ENCODE peak calls at places on chromosomes 3 and 15, in six cellular contexts. One of them, this sample, is unnamed.

GRCh38 chr15:27683126-27683525 is 416.0 kb downstream of the OCA2 start:
- DNase-seq in thyroid gland: no peak
- DNase-seq in AG09309: no peak
- DNase-seq in IMR-90: no peak
- DNase-seq in AG10803: no peak
- DNase-seq in B cell: no peak
- DNase-seq in this sample: no peak

GRCh38 chr3:144343777-144344176 is 372.2 kb downstream of the DIPK2A start:
- DNase-seq in thyroid gland: no peak
- DNase-seq in AG09309: no peak
- DNase-seq in IMR-90: no peak
- DNase-seq in AG10803: no peak
- DNase-seq in B cell: no peak
- DNase-seq in this sample: no peak

GRCh38 chr15:65033659-65034269 is 4.3 kb upstream of the MTFMT start:
- DNase-seq in thyroid gland: no peak
- DNase-seq in AG09309: no peak
- DNase-seq in IMR-90: peak; percentile 66
- DNase-seq in AG10803: peak; percentile 52
- DNase-seq in B cell: no peak
- DNase-seq in this sample: peak; percentile 49

GRCh38 chr3:81558106-81558505 is 203.3 kb downstream of the GBE1 start:
- DNase-seq in thyroid gland: no peak
- DNase-seq in AG09309: no peak
- DNase-seq in IMR-90: no peak
- DNase-seq in AG10803: no peak
- DNase-seq in B cell: no peak
- DNase-seq in this sample: no peak

GRCh38 chr15:99951471-99951870 is 218.2 kb upstream of the LYSMD4 start:
- DNase-seq in thyroid gland: no peak
- DNase-seq in AG09309: no peak
- DNase-seq in IMR-90: no peak
- DNase-seq in AG10803: no peak
- DNase-seq in B cell: no peak
- DNase-seq in this sample: no peak

GRCh38 chr3:183579967-183580720 is 24.6 kb upstream of the KLHL6 start:
- DNase-seq in thyroid gland: no peak
- DNase-seq in AG09309: peak; percentile 7
- DNase-seq in IMR-90: no peak
- DNase-seq in AG10803: peak; percentile 61
- DNase-seq in B cell: no peak
- DNase-seq in this sample: no peak

GRCh38 chr15:69729167-69729748 is 276.6 kb downstream of the RPLP1 start:
- DNase-seq in thyroid gland: peak; percentile 35
- DNase-seq in AG09309: no peak
- DNase-seq in IMR-90: peak; percentile 8
- DNase-seq in AG10803: peak; percentile 19
- DNase-seq in B cell: peak; percentile 61
- DNase-seq in this sample: peak; percentile 39

GRCh38 chr3:25040739-25041138 is 387.3 kb upstream of the RARB start:
- DNase-seq in thyroid gland: no peak
- DNase-seq in AG09309: peak; percentile 21
- DNase-seq in IMR-90: no peak
- DNase-seq in AG10803: peak; percentile 16
- DNase-seq in B cell: no peak
- DNase-seq in this sample: no peak

GRCh38 chr3:125381743-125382142 is 6.6 kb upstream of the ZNF148 start:
- DNase-seq in thyroid gland: no peak
- DNase-seq in AG09309: no peak
- DNase-seq in IMR-90: peak; percentile 81
- DNase-seq in AG10803: peak; percentile 76
- DNase-seq in B cell: no peak
- DNase-seq in this sample: no peak

GRCh38 chr3:125381314-125381713 is 6.2 kb upstream of the ZNF148 start:
- DNase-seq in thyroid gland: no peak
- DNase-seq in AG09309: no peak
- DNase-seq in IMR-90: peak; percentile 14
- DNase-seq in AG10803: peak; percentile 88
- DNase-seq in B cell: no peak
- DNase-seq in this sample: no peak

GRCh38 chr3:125383744-125384143 is 8.6 kb upstream of the ZNF148 start:
- DNase-seq in thyroid gland: no peak
- DNase-seq in AG09309: no peak
- DNase-seq in IMR-90: no peak
- DNase-seq in AG10803: no peak
- DNase-seq in B cell: no peak
- DNase-seq in this sample: no peak

GRCh38 chr3:125379483-125379882 is 4.4 kb upstream of the ZNF148 start:
- DNase-seq in thyroid gland: no peak
- DNase-seq in AG09309: no peak
- DNase-seq in IMR-90: no peak
- DNase-seq in AG10803: no peak
- DNase-seq in B cell: no peak
- DNase-seq in this sample: no peak

DNA sequence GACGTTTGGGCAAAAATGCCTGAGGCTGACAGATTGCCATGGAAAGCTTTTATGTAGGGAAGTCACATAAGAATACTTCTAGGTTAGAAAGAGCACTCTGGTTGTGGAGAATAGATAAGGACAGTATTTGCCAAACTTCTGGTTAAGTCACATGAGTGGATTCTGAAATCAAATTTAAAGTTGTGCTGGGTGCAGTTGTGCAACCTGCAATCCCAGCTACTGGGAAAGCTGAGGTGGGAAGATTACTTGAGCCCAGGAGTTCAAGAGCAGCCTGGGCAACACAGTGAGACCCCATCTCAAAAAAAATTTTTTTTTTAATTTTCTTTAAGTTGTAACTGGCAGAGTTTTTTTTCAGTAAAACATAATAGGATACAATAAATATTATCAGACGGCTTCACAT is 7.2 kb upstream of the ZNF148 start:
- DNase-seq in thyroid gland: no peak
- DNase-seq in AG09309: no peak
- DNase-seq in IMR-90: no peak
- DNase-seq in AG10803: no peak
- DNase-seq in B cell: no peak
- DNase-seq in this sample: no peak
- TF ChIP-seq CTCF in thyroid gland: no peak
- TF ChIP-seq CTCF in AG09309: no peak
- TF ChIP-seq CTCF in IMR-90: no peak
- TF ChIP-seq CTCF in AG10803: no peak
- TF ChIP-seq CTCF in B cell: no peak
- TF ChIP-seq CTCF in this sample: no peak

GRCh38 chr15:77589839-77590238 is 42.9 kb downstream of the LINGO1 start:
- DNase-seq in thyroid gland: peak; percentile 15
- DNase-seq in AG09309: no peak
- DNase-seq in IMR-90: no peak
- DNase-seq in AG10803: no peak
- DNase-seq in B cell: no peak
- DNase-seq in this sample: no peak
- TF ChIP-seq CTCF in thyroid gland: no peak
- TF ChIP-seq CTCF in AG09309: no peak
- TF ChIP-seq CTCF in IMR-90: no peak
- TF ChIP-seq CTCF in AG10803: no peak
- TF ChIP-seq CTCF in B cell: no peak
- TF ChIP-seq CTCF in this sample: no peak

GRCh38 chr3:190017575-190018288 is 103.0 kb downstream of the P3H2 start:
- DNase-seq in thyroid gland: peak; percentile 20
- DNase-seq in AG09309: peak; percentile 46
- DNase-seq in IMR-90: peak; percentile 84
- DNase-seq in AG10803: peak; percentile 81
- DNase-seq in B cell: no peak
- DNase-seq in this sample: peak; percentile 78
- TF ChIP-seq CTCF in thyroid gland: no peak
- TF ChIP-seq CTCF in AG09309: peak; percentile 51
- TF ChIP-seq CTCF in IMR-90: peak; percentile 67
- TF ChIP-seq CTCF in AG10803: peak; percentile 57
- TF ChIP-seq CTCF in B cell: no peak
- TF ChIP-seq CTCF in this sample: peak; percentile 74

GRCh38 chr3:139715736-139716135 is 38.0 kb upstream of the NMNAT3 start:
- DNase-seq in thyroid gland: no peak
- DNase-seq in AG09309: no peak
- DNase-seq in IMR-90: no peak
- DNase-seq in AG10803: no peak
- DNase-seq in B cell: no peak
- DNase-seq in this sample: peak; percentile 44

GRCh38 chr3:139716908-139717485 is 39.2 kb upstream of the NMNAT3 start:
- DNase-seq in thyroid gland: no peak
- DNase-seq in AG09309: no peak
- DNase-seq in IMR-90: no peak
- DNase-seq in AG10803: no peak
- DNase-seq in B cell: no peak
- DNase-seq in this sample: no peak

GRCh38 chr3:139721370-139721769 is 43.6 kb upstream of the NMNAT3 start:
- DNase-seq in thyroid gland: no peak
- DNase-seq in AG09309: no peak
- DNase-seq in IMR-90: no peak
- DNase-seq in AG10803: no peak
- DNase-seq in B cell: no peak
- DNase-seq in this sample: no peak

DNA sequence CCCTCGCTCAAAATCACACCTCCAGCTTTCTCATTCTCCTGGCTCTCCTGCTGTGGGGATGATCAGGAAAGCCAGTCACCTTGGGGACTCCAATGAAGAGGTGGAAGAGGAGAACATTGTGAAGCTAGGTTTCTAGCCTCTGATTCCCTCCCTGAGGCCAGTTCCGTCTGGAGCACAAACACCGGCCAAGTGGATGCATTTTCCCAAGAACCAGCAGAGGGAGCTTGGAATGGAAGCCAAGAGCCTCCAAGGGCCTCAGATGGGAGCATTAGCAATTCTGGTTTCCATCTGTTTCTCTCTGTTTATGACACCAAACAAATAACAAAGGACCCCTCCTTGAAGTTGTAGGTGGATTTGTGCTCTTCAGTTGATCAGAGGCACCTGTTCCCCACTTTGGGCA is 40.6 kb upstream of the NMNAT3 start:
- DNase-seq in thyroid gland: peak; percentile 10
- DNase-seq in AG09309: peak; percentile 8
- DNase-seq in IMR-90: peak; percentile 3
- DNase-seq in AG10803: peak; percentile 35
- DNase-seq in B cell: no peak
- DNase-seq in this sample: peak; percentile 55
- TF ChIP-seq CTCF in thyroid gland: no peak
- TF ChIP-seq CTCF in AG09309: peak; percentile 68
- TF ChIP-seq CTCF in IMR-90: peak; percentile 19
- TF ChIP-seq CTCF in AG10803: peak; percentile 65
- TF ChIP-seq CTCF in B cell: no peak
- TF ChIP-seq CTCF in this sample: no peak

GRCh38 chr3:86563358-86563970 is 427.5 kb downstream of the VGLL3 start:
- DNase-seq in thyroid gland: no peak
- DNase-seq in AG09309: peak; percentile 5
- DNase-seq in IMR-90: peak; percentile 47
- DNase-seq in AG10803: peak; percentile 46
- DNase-seq in B cell: no peak
- DNase-seq in this sample: peak; percentile 49
- TF ChIP-seq CTCF in thyroid gland: no peak
- TF ChIP-seq CTCF in AG09309: peak; percentile 53
- TF ChIP-seq CTCF in IMR-90: peak; percentile 66
- TF ChIP-seq CTCF in AG10803: peak; percentile 75
- TF ChIP-seq CTCF in B cell: peak; percentile 66
- TF ChIP-seq CTCF in this sample: peak; percentile 46

GRCh38 chr3:127475364-127475763 is 115.2 kb downstream of the TPRA1 start:
- DNase-seq in thyroid gland: no peak
- DNase-seq in AG09309: no peak
- DNase-seq in IMR-90: no peak
- DNase-seq in AG10803: no peak
- DNase-seq in B cell: no peak
- DNase-seq in this sample: no peak

GRCh38 chr3:127475975-127476374 is 114.6 kb downstream of the TPRA1 start:
- DNase-seq in thyroid gland: no peak
- DNase-seq in AG09309: no peak
- DNase-seq in IMR-90: no peak
- DNase-seq in AG10803: no peak
- DNase-seq in B cell: no peak
- DNase-seq in this sample: no peak

GRCh38 chr3:127472506-127472905 is 118.0 kb downstream of the TPRA1 start:
- DNase-seq in thyroid gland: no peak
- DNase-seq in AG09309: no peak
- DNase-seq in IMR-90: no peak
- DNase-seq in AG10803: no peak
- DNase-seq in B cell: no peak
- DNase-seq in this sample: no peak

GRCh38 chr3:127476936-127477335 is 113.6 kb downstream of the TPRA1 start:
- DNase-seq in thyroid gland: no peak
- DNase-seq in AG09309: no peak
- DNase-seq in IMR-90: no peak
- DNase-seq in AG10803: no peak
- DNase-seq in B cell: no peak
- DNase-seq in this sample: no peak

DNA sequence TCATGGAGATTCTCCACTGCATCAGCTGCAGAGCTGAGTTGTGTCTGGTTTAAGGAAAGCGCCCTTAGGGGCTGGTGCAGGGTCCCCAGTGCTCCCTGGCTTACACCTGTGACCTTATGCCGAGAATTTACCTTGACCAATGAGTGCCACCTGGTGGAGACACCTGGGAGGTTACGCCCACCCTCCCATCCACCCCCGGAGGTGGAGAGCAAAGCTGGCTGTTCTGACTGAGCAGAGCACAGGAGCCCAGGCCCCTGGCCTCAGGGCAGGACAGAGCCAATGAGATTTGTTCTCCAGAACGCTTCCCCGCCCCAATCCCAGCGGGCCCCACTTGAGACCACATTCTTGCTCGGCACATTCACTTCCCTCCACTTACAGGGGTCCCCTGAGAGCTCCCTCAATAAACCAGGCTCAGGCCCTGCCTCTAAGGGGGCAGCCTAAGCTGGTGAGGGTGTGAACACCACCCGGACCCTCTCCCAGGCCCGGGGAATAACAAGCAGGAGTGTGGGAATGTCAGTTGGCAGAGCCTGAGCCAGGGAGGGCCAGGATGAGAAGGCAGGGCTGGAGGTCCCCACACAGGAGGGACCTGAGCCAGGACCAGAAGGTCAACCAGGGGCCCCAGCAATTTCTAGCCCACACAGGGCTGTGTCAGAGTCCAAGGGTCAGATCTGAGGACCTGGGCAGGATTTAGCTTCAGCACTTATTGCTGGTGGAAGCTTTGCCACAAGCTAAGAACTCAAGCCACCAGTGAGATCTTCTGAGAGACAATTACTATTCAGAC is 117.1 kb downstream of the TPRA1 start:
- DNase-seq in thyroid gland: no peak
- DNase-seq in AG09309: no peak
- DNase-seq in IMR-90: no peak
- DNase-seq in AG10803: no peak
- DNase-seq in B cell: no peak
- DNase-seq in this sample: peak; percentile 41
- TF ChIP-seq CTCF in thyroid gland: no peak
- TF ChIP-seq CTCF in AG09309: no peak
- TF ChIP-seq CTCF in IMR-90: no peak
- TF ChIP-seq CTCF in AG10803: no peak
- TF ChIP-seq CTCF in B cell: no peak
- TF ChIP-seq CTCF in this sample: peak; percentile 37

DNA sequence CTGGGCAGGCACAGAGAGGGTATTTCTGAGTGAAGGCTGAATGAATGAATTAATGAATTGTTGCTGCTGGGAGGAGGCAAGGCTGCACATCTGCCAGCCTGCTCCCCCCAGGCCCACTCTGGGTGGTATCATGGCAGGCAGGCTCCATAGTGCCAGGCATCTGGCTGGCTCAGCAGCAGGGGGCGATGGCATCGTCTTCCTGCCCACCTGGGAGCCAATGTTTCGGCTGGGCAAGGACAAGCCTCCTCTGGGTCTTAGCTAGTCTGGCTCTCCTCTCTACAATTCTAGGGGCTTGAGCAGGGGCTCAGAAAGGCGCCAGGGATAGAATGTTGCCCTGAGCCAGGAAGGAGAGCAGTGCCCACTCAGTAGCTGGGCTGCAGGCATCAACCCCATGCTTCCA is 1.7 kb upstream of the TLR9 start:
- DNase-seq in thyroid gland: no peak
- DNase-seq in AG09309: no peak
- DNase-seq in IMR-90: no peak
- DNase-seq in AG10803: no peak
- DNase-seq in B cell: no peak
- DNase-seq in this sample: no peak
- TF ChIP-seq CTCF in thyroid gland: no peak
- TF ChIP-seq CTCF in AG09309: no peak
- TF ChIP-seq CTCF in IMR-90: no peak
- TF ChIP-seq CTCF in AG10803: no peak
- TF ChIP-seq CTCF in B cell: no peak
- TF ChIP-seq CTCF in this sample: no peak